ENCODE peak calls at places on chromosomes 7 and 10, in eight cellular contexts. S is AG04450, Z is neural progenitor cell, V is upper lobe of right lung, F is heart right ventricle, C is cardiac muscle cell, U is fibroblast of pulmonary artery, O is heart left ventricle. E is an unnamed sample.

GRCh38 chr7:149721084-149721601 is 52.2 kb downstream of the ZNF467 start:
- DNase-seq in S (no peak), Z (no peak), V (peak; percentile 57), F (no peak), C (no peak), U (no peak), O (no peak), E (peak; percentile 56)

GRCh38 chr10:59757966-59758365 is 4.7 kb upstream of the MRLN start:
- DNase-seq in S (peak; percentile 21), Z (no peak), V (no peak), F (no peak), C (peak; percentile 2), U (peak; percentile 22), O (no peak), E (no peak)

GRCh38 chr10:25629333-25629732 is 304.7 kb upstream of the MYO3A start:
- DNase-seq in S (no peak), Z (no peak), V (no peak), F (no peak), C (no peak), U (no peak), O (no peak), E (no peak)

GRCh38 chr10:31574566-31574965 is 255.6 kb downstream of the ZEB1 start:
- DNase-seq in S (no peak), Z (no peak), V (no peak), F (no peak), C (no peak), U (no peak), O (no peak), E (no peak)

GRCh38 chr7:78141533-78142281 is 343.1 kb downstream of the PHTF2 start:
- DNase-seq in S (peak; percentile 51), Z (no peak), V (no peak), F (no peak), C (peak; percentile 50), U (peak; percentile 14), O (no peak), E (no peak)

GRCh38 chr10:74967850-74968620 is 141.6 kb downstream of the KAT6B start:
- DNase-seq in S (no peak), Z (peak; percentile 24), V (no peak), F (no peak), C (no peak), U (peak; percentile 32), O (no peak), E (no peak)

GRCh38 chr10:71396084-71396713 is 521 bp upstream of the CDH23 start:
- DNase-seq in S (no peak), Z (peak; percentile 93), V (peak; percentile 68), F (peak; percentile 66), C (peak; percentile 35), U (peak; percentile 3), O (peak; percentile 68), E (peak; percentile 62)

GRCh38 chr7:8200717-8201116 is 61.2 kb downstream of the ICA1 start:
- DNase-seq in S (no peak), Z (no peak), V (no peak), F (no peak), C (no peak), U (no peak), O (no peak), E (no peak)

GRCh38 chr7:12016439-12016838 is 184.4 kb upstream of the THSD7A start:
- DNase-seq in S (no peak), Z (no peak), V (no peak), F (no peak), C (no peak), U (no peak), O (no peak), E (no peak)

GRCh38 chr10:10854715-10855114 is 163.0 kb upstream of the CELF2 start:
- DNase-seq in S (no peak), Z (no peak), V (no peak), F (no peak), C (no peak), U (no peak), O (no peak), E (no peak)

GRCh38 chr7:105612806-105613205 is 31.5 kb upstream of the EFCAB10 start:
- DNase-seq in S (no peak), Z (no peak), V (peak; percentile 53), F (no peak), C (no peak), U (no peak), O (no peak), E (no peak)

GRCh38 chr7:116526897-116527296 is 2.1 kb downstream of the CAV1 start:
- DNase-seq in S (no peak), Z (no peak), V (no peak), F (no peak), C (no peak), U (no peak), O (no peak), E (no peak)

GRCh38 chr7:151310578-151310977 is 31.0 kb upstream of the NUB1 start:
- DNase-seq in S (no peak), Z (no peak), V (no peak), F (no peak), C (peak; percentile 39), U (peak; percentile 30), O (no peak), E (no peak)

GRCh38 chr7:98236366-98237185 is 15.5 kb downstream of the TECPR1 start:
- DNase-seq in S (no peak), Z (no peak), V (no peak), F (no peak), C (no peak), U (no peak), O (no peak), E (no peak)

GRCh38 chr7:80841566-80842478 is 77.0 kb downstream of the SEMA3C start:
- DNase-seq in S (no peak), Z (peak; percentile 41), V (no peak), F (no peak), C (no peak), U (no peak), O (no peak), E (no peak)

GRCh38 chr7:80838643-80839042 is 80.2 kb downstream of the SEMA3C start:
- DNase-seq in S (no peak), Z (no peak), V (no peak), F (no peak), C (no peak), U (no peak), O (no peak), E (no peak)

GRCh38 chr7:80843018-80843671 is 75.7 kb downstream of the SEMA3C start:
- DNase-seq in S (no peak), Z (no peak), V (no peak), F (no peak), C (no peak), U (no peak), O (no peak), E (no peak)

GRCh38 chr7:80844916-80845315 is 73.9 kb downstream of the SEMA3C start:
- DNase-seq in S (no peak), Z (no peak), V (no peak), F (no peak), C (no peak), U (no peak), O (no peak), E (no peak)

DNA sequence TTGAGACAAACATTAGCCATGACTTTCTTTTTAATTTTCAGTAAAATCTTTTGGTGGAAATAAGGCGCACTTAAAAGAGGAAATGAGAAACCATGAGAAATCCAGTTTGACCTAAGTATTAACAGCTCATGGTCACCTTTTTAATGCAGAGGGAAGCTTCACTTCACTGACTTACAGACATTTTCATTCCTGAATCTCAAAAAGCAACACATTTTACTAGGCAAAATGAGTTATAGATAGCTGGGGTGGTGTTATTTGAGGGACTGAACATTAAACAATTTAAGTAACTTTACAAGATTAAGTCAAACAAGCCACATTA is 76.4 kb downstream of the SEMA3C start:
- DNase-seq in S (no peak), Z (no peak), V (no peak), F (no peak), C (no peak), U (no peak), O (no peak), E (no peak)
- H3K4me3 ChIP-seq in S (no peak overlapping the region), Z (no peak overlapping the region), V (no peak overlapping the region), F (no peak overlapping the region), C (no peak overlapping the region), U (no peak overlapping the region), O (no peak overlapping the region), E (no peak overlapping the region)

GRCh38 chr7:87416682-87417587 is 58.5 kb downstream of the ABCB4 start:
- DNase-seq in S (peak; percentile 21), Z (peak; percentile 76), V (no peak), F (no peak), C (peak; percentile 80), U (peak; percentile 83), O (peak; percentile 33), E (peak; percentile 74)
- TF ChIP-seq CTCF in S (peak; percentile 69), Z (peak; percentile 88), V (peak; percentile 76), F (peak; percentile 76), C (peak; percentile 56), U (peak; percentile 56), O (peak; percentile 69), E (peak; percentile 55)

GRCh38 chr10:113226404-113226803 is 276.4 kb downstream of the TCF7L2 start:
- DNase-seq in S (no peak), Z (no peak), V (no peak), F (no peak), C (no peak), U (no peak), O (no peak), E (no peak)
- H3K4me3 ChIP-seq in S (no peak overlapping the region), Z (no peak overlapping the region), V (no peak overlapping the region), F (no peak overlapping the region), C (no peak overlapping the region), U (no peak overlapping the region), O (no peak overlapping the region), E (no peak overlapping the region)

DNA sequence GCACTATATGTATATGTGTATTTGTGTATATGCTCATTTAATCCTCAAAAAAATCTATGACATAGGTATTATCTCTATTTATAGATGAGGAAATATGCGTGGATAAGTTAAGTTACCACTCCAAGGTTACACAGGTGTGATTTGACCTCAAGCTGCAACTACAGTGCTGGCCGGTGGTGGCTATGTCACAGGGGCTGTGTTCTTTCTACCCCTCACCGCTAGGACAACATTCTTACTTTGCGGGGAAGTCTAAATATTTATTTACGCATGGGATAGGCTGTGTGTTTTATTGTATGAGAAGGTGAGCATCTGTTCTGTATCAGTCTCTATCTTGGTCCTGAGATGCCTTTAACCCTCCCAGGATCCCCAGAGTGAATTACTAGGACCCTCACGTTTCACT is 60.0 kb downstream of the CREB5 start:
- DNase-seq in S (no peak), Z (no peak), V (no peak), F (no peak), C (no peak), U (no peak), O (no peak), E (no peak)
- TF ChIP-seq CTCF in S (no peak), Z (no peak), V (no peak), F (no peak), C (no peak), U (no peak), O (no peak), E (no peak)

GRCh38 chr10:43120948-43121290 is 17.3 kb upstream of the CSGALNACT2 start:
- DNase-seq in S (no peak), Z (no peak), V (peak; percentile 67), F (no peak), C (peak; percentile 22), U (no peak), O (no peak), E (no peak)

GRCh38 chr10:43120116-43120947 is 17.9 kb upstream of the CSGALNACT2 start:
- DNase-seq in S (no peak), Z (no peak), V (peak; percentile 53), F (no peak), C (no peak), U (no peak), O (no peak), E (no peak)

GRCh38 chr10:43118631-43119415 is 19.4 kb upstream of the CSGALNACT2 start:
- DNase-seq in S (no peak), Z (no peak), V (peak; percentile 56), F (no peak), C (no peak), U (no peak), O (no peak), E (no peak)

GRCh38 chr10:43117777-43118583 is 20.3 kb upstream of the CSGALNACT2 start:
- DNase-seq in S (no peak), Z (no peak), V (peak; percentile 45), F (no peak), C (no peak), U (no peak), O (no peak), E (no peak)

GRCh38 chr10:43119416-43120115 is 18.7 kb upstream of the CSGALNACT2 start:
- DNase-seq in S (no peak), Z (no peak), V (peak; percentile 63), F (no peak), C (no peak), U (no peak), O (no peak), E (no peak)
- H3K4me3 ChIP-seq in S (no peak overlapping the region), Z (no peak overlapping the region), V (no peak overlapping the region), F (no peak overlapping the region), C (no peak overlapping the region), U (no peak overlapping the region), O (no peak overlapping the region), E (no peak overlapping the region)

E was measured in right atrium auricular region.